ENCODE peak calls at places on chromosomes 1 and 21, in seven cellular contexts. V, R, A, K, W, P and Q are unnamed samples.

GRCh38 chr1:48807599-48808260 is 31.0 kb upstream of the BEND5 start:
- DNase-seq in K (no peak), P (no peak), R (no peak), A (no peak), V (no peak), W (peak; percentile 30), Q (no peak)

GRCh38 chr1:208219659-208220282 is 24.4 kb downstream of the PLXNA2 start:
- DNase-seq in R (no peak), K (peak; percentile 84), A (peak; percentile 72), W (peak; percentile 80), V (no peak), P (no peak), Q (no peak)

GRCh38 chr1:163263818-163264217 is 57.9 kb upstream of the NUF2 start:
- DNase-seq in A (no peak), P (no peak), W (no peak), V (no peak), R (no peak), K (no peak), Q (no peak)

GRCh38 chr1:225645194-225645593 is 7.7 kb downstream of the ENAH start:
- DNase-seq in K (no peak), P (no peak), A (no peak), R (no peak), W (no peak), V (no peak), Q (no peak)

GRCh38 chr1:3922201-3922725 is 22.2 kb upstream of the C1orf174 start:
- DNase-seq in A (no peak), V (no peak), R (no peak), K (no peak), P (no peak), W (no peak), Q (no peak)

GRCh38 chr1:193520472-193520871 is 334.1 kb upstream of the B3GALT2 start:
- DNase-seq in V (no peak), W (no peak), K (no peak), A (no peak), R (no peak), P (no peak), Q (no peak)

GRCh38 chr1:46575300-46575699 is 23.9 kb upstream of the KNCN start:
- DNase-seq in P (no peak), A (no peak), W (no peak), V (no peak), R (no peak), K (no peak), Q (no peak)

GRCh38 chr1:156661932-156662587 is 15.1 kb downstream of the NES start:
- DNase-seq in W (peak; percentile 26), R (no peak), A (no peak), V (no peak), K (no peak), P (no peak), Q (no peak)

GRCh38 chr1:220426989-220427388 is 100.9 kb upstream of the MARK1 start:
- DNase-seq in P (no peak), K (no peak), R (no peak), V (no peak), A (no peak), W (no peak), Q (no peak)

GRCh38 chr1:7447093-7447492 is 324.0 kb upstream of the VAMP3 start:
- DNase-seq in P (no peak), W (no peak), K (no peak), V (no peak), R (no peak), A (no peak), Q (no peak)

GRCh38 chr1:169193191-169193850 is 86.8 kb downstream of the ATP1B1 start:
- DNase-seq in W (peak; percentile 76), V (no peak), P (no peak), R (no peak), K (no peak), A (peak; percentile 55), Q (no peak)

GRCh38 chr1:220887202-220887867 is 8.1 kb downstream of the HLX start:
- DNase-seq in K (no peak), P (no peak), A (no peak), V (no peak), R (no peak), W (no peak), Q (no peak)

GRCh38 chr1:26923711-26924110 is 2.2 kb downstream of the NUDC start:
- DNase-seq in W (peak; percentile 22), R (no peak), K (peak; percentile 28), P (no peak), A (no peak), V (no peak), Q (no peak)

GRCh38 chr21:38475519-38475918 is 22.8 kb downstream of the ERG start:
- DNase-seq in W (no peak), V (no peak), P (no peak), R (no peak), K (no peak), A (no peak), Q (no peak)

GRCh38 chr1:41362749-41363631 is 1.8 kb downstream of the FOXO6 start:
- DNase-seq in W (no peak), K (no peak), V (no peak), P (no peak), A (no peak), R (no peak), Q (no peak)

GRCh38 chr1:207097871-207098324 is 6.1 kb upstream of the C4BPA start:
- DNase-seq in P (no peak), V (no peak), A (no peak), K (no peak), R (no peak), W (no peak), Q (no peak)

GRCh38 chr1:163069142-163069541 is at the start of gene RGS4:
- DNase-seq in P (peak; percentile 55), K (peak; percentile 98), W (peak; percentile 99), R (no peak), V (peak; percentile 73), A (peak; percentile 57), Q (no peak)

GRCh38 chr21:38875694-38876492 is 70.2 kb downstream of the ETS2 start:
- DNase-seq in P (no peak), W (peak; percentile 82), V (no peak), R (no peak), A (no peak), K (no peak), Q (no peak)

GRCh38 chr1:66350001-66350547 is 183.9 kb upstream of the SGIP1 start:
- DNase-seq in R (peak; percentile 66), K (peak; percentile 47), V (no peak), A (no peak), P (no peak), W (peak; percentile 46), Q (no peak)

GRCh38 chr1:157114183-157115121 is 14.8 kb upstream of the ETV3L start:
- DNase-seq in W (no peak), V (no peak), P (no peak), A (no peak), R (no peak), K (no peak), Q (no peak)

GRCh38 chr1:188224263-188224662 is 1395.5 kb downstream of the PLA2G4A start:
- DNase-seq in A (no peak), R (no peak), W (no peak), P (no peak), V (no peak), K (no peak), Q (no peak)

GRCh38 chr1:2863149-2863963 is 61.9 kb upstream of the TTC34 start:
- DNase-seq in W (no peak), P (no peak), K (no peak), R (no peak), V (no peak), A (no peak), Q (no peak)

GRCh38 chr1:30083800-30084464 is 639.5 kb downstream of the MATN1 start:
- DNase-seq in R (no peak), A (no peak), K (peak; percentile 63), P (no peak), V (no peak), W (peak; percentile 81), Q (no peak)

GRCh38 chr1:57157818-57158606 is 192.2 kb upstream of the C8B start:
- DNase-seq in W (no peak), K (no peak), R (no peak), V (no peak), A (no peak), P (no peak), Q (no peak)

GRCh38 chr1:152906023-152906565 is 2.3 kb upstream of the IVL start:
- DNase-seq in V (no peak), W (no peak), R (no peak), K (peak; percentile 86), P (no peak), A (no peak), Q (no peak)

GRCh38 chr1:112397051-112397471 is 1.0 kb downstream of the CTTNBP2NL start:
- DNase-seq in W (no peak), P (no peak), A (no peak), R (no peak), V (no peak), K (no peak), Q (no peak)

GRCh38 chr1:89606227-89606945 is 26.5 kb upstream of the LRRC8C start:
- DNase-seq in V (no peak), A (no peak), K (no peak), W (no peak), R (no peak), P (no peak), Q (no peak)

GRCh38 chr1:41138549-41138948 is 103.6 kb downstream of the SCMH1 start:
- DNase-seq in W (no peak), R (no peak), A (no peak), P (no peak), K (no peak), V (no peak), Q (no peak)

GRCh38 chr1:204161609-204162497 is 4.3 kb downstream of the REN start:
- DNase-seq in K (no peak), W (no peak), R (no peak), P (no peak), V (no peak), A (no peak), Q (no peak)

GRCh38 chr1:35220976-35221375 is 28.0 kb upstream of the SFPQ start:
- DNase-seq in V (no peak), P (peak; percentile 14), R (no peak), W (peak; percentile 27), A (no peak), K (no peak), Q (no peak)
- TF ChIP-seq CTCF in V (peak; percentile 71), P (peak; percentile 63), R (peak; percentile 55), W (peak; percentile 56), A (no peak), K (peak; percentile 66), Q (peak; percentile 32)

GRCh38 chr1:62318756-62319544 is at the start of gene KANK4:
- DNase-seq in R (no peak), V (no peak), P (peak; percentile 30), K (no peak), A (no peak), W (no peak), Q (no peak)
- TF ChIP-seq CTCF in R (no peak), V (peak; percentile 22), P (no peak), K (no peak), A (no peak), W (no peak), Q (no peak)

DNA sequence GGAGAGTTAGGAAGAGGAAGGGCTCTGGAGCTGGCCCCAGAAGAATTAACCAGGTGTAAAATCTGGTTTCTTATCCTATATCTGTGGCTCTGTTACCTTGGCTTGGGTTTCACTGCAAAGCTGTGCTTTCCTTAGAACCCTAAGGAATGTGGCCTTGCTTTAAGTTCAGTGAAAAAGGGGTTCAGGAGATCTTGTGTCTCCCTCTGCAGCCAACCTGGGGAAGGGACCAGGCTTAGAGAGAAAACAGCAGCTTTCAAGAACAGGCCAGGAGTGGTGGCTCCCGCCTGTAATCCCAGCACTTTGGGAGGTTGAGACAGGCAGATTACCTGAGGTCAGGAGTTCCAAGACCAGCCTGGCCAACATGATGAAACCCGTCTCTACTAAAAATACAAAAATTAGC is 16.1 kb upstream of the MYCL start:
- DNase-seq in P (no peak), W (no peak), R (no peak), V (no peak), K (no peak), A (no peak), Q (no peak)
- TF ChIP-seq CTCF in P (no peak), W (peak; percentile 8), R (no peak), V (no peak), K (no peak), A (no peak), Q (no peak)

GRCh38 chr1:103761896-103762295 is 12.2 kb downstream of the AMY1C start:
- DNase-seq in W (no peak), K (no peak), V (no peak), A (no peak), P (no peak), R (no peak), Q (no peak)
- TF ChIP-seq CTCF in W (no peak), K (no peak), V (no peak), A (no peak), P (no peak), R (no peak), Q (no peak)